ENCODE peak calls at places on chromosomes 4 and X, in ten cellular contexts. U is psoas muscle, A is endodermal cell, M is IMR-90, H is HFF-Myc, Z is upper lobe of right lung, E is right lobe of liver, V is choroid plexus epithelial cell, I is right atrium auricular region, N is HL-60. T is an unnamed sample.
A peak's percentile ranks its signal among the peaks of the same experiment; 100 is the strongest.

GRCh38 chrX:53481816-53482485 is 47.8 kb upstream of the HSD17B10 start:
- DNase-seq in A (peak; percentile 84), E (no peak), Z (peak; percentile 57), H (peak; percentile 19), M (peak; percentile 69), I (peak; percentile 58), U (no peak), N (peak; percentile 73), V (peak; percentile 76), T (no peak)

GRCh38 chr4:110211007-110211769 is 12.8 kb upstream of the ELOVL6 start:
- DNase-seq in E (no peak), M (peak; percentile 63), I (no peak), N (no peak), Z (no peak), U (no peak), A (no peak), V (peak; percentile 77), H (no peak), T (no peak)

GRCh38 chr4:151012836-151013235 is 2.2 kb downstream of the LRBA start:
- DNase-seq in N (no peak), U (no peak), I (no peak), Z (no peak), V (no peak), A (peak; percentile 71), H (no peak), M (no peak), E (no peak), T (no peak)

GRCh38 chr4:2084316-2084715 is 25.2 kb downstream of the NAT8L start:
- DNase-seq in A (peak; percentile 33), I (no peak), U (no peak), E (no peak), M (peak; percentile 2), H (no peak), V (no peak), N (no peak), Z (peak; percentile 57), T (no peak)

GRCh38 chr4:8010618-8011017 is 71.0 kb upstream of the AFAP1 start:
- DNase-seq in Z (no peak), A (no peak), H (peak; percentile 6), N (no peak), M (peak; percentile 57), U (peak; percentile 65), I (no peak), V (peak; percentile 35), E (no peak), T (peak; percentile 22)

GRCh38 chrX:111634823-111635410 is 46.1 kb upstream of the ALG13 start:
- DNase-seq in U (no peak), Z (no peak), N (no peak), A (no peak), V (peak; percentile 5), I (no peak), M (no peak), H (no peak), E (no peak), T (no peak)

GRCh38 chr4:84920591-84920990 is 45.9 kb downstream of the WDFY3 start:
- DNase-seq in A (no peak), E (no peak), U (no peak), V (peak; percentile 64), H (no peak), M (peak; percentile 78), Z (no peak), N (no peak), I (no peak), T (peak; percentile 58)

GRCh38 chrX:136065044-136065671 is 79.9 kb downstream of the SLC9A6 start:
- DNase-seq in U (peak; percentile 65), A (no peak), N (peak; percentile 41), H (no peak), I (no peak), E (peak; percentile 24), V (peak; percentile 93), Z (no peak), M (peak; percentile 47), T (peak; percentile 85)

GRCh38 chr4:2827071-2827873 is 16.4 kb upstream of the ADD1 start:
- DNase-seq in U (peak; percentile 39), A (no peak), M (no peak), Z (no peak), E (no peak), H (no peak), I (no peak), V (no peak), N (no peak), T (no peak)

GRCh38 chr4:1337376-1337831 is 9.6 kb upstream of the UVSSA start:
- DNase-seq in H (no peak), A (no peak), N (no peak), E (peak; percentile 41), I (no peak), U (no peak), Z (no peak), M (peak; percentile 51), V (no peak), T (no peak)

GRCh38 chr4:985123-985830 is 1.6 kb upstream of the IDUA start:
- DNase-seq in N (no peak), M (no peak), E (peak; percentile 87), I (peak; percentile 76), U (peak; percentile 77), A (peak; percentile 92), V (peak; percentile 29), Z (peak; percentile 94), H (no peak), T (no peak)

GRCh38 chr4:72846280-72847111 is 223.0 kb downstream of the COX18 start:
- DNase-seq in A (peak; percentile 86), V (peak; percentile 70), Z (no peak), I (no peak), U (no peak), E (no peak), M (no peak), N (peak; percentile 88), H (no peak), T (no peak)

GRCh38 chrX:56728321-56728720 is 722 bp upstream of the NBDY start:
- DNase-seq in M (no peak), V (peak; percentile 34), I (no peak), U (no peak), H (no peak), N (no peak), A (no peak), E (no peak), Z (no peak), T (no peak)

GRCh38 chr4:185358514-185359433 is 37.0 kb downstream of the LRP2BP start:
- DNase-seq in M (peak; percentile 75), Z (no peak), U (no peak), E (no peak), I (no peak), H (no peak), A (no peak), N (no peak), V (peak; percentile 95), T (no peak)

GRCh38 chr4:182478475-182478874 is 235.3 kb downstream of the TENM3 start:
- DNase-seq in A (no peak), E (no peak), V (peak; percentile 72), Z (no peak), I (no peak), M (peak; percentile 59), N (no peak), U (no peak), H (peak; percentile 9), T (no peak)

DNA sequence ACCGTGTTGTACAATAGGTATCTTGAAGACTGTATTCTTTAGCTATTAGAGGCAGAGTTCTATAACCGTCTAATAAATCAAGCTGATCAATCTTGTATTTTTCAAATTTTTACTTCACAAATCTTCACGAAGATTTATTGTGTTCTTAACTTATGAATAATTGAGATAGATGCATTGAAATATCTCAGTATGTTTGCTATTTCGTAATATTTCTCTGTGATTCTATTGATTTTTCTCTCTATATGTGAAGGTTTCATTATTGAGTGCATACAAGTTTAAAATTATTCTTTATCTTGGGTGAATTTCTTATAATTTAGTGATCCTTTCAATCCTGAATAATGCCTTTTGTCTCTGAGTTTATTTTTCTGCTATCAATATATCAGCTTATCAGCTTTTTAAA is 19.8 kb upstream of the SHISA3 start:
- DNase-seq in U (no peak), A (no peak), E (no peak), V (no peak), N (no peak), M (no peak), I (no peak), Z (no peak), H (no peak), T (no peak)
- H3K4me3 ChIP-seq in U (no peak overlapping the region), A (no peak overlapping the region), E (no peak overlapping the region), V (no peak overlapping the region), N (no peak overlapping the region), M (no peak overlapping the region), I (no peak overlapping the region), Z (no peak overlapping the region), H (no peak overlapping the region), T (no peak overlapping the region)

DNA sequence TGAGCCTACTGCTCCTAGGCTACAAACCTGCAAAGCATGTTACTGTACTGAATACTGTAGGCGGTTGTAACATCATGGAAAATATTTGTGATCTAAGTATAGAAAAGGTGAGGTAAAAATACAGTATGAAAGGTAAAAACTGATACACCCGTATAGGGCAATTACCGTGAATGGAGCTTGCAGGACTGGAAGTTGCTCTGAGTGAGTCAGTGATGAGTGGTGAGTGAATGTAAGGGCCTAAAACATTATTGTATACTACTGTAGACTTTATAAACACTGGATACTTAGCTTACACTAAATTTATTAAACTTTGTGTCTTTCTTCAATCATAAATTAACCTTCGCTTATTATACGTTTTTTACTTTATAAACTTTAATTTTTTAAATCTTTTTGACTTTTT is 3.7 kb downstream of the KIF4A start:
- DNase-seq in E (no peak), Z (no peak), V (no peak), I (no peak), M (peak; percentile 66), N (no peak), H (no peak), U (no peak), A (no peak), T (no peak)
- H3K4me3 ChIP-seq in E (no peak overlapping the region), Z (no peak overlapping the region), V (no peak overlapping the region), I (no peak overlapping the region), M (no peak overlapping the region), N (no peak overlapping the region), H (no peak overlapping the region), U (no peak overlapping the region), A (no peak overlapping the region), T (no peak overlapping the region)

GRCh38 chr4:6472387-6473263 is at the start of gene PPP2R2C:
- DNase-seq in A (peak; percentile 81), U (no peak), M (no peak), V (no peak), E (no peak), Z (peak; percentile 34), N (no peak), I (peak; percentile 13), H (no peak), T (no peak)
- H3K4me3 ChIP-seq in A (peak within 1 kb of the TSS; percentile 61), U (peak within 1 kb of the TSS; percentile 63), M (no peak within 1 kb of the TSS), V (no peak within 1 kb of the TSS), E (no peak within 1 kb of the TSS), Z (no peak within 1 kb of the TSS), N (no peak within 1 kb of the TSS), I (peak within 1 kb of the TSS; percentile 54), H (no peak within 1 kb of the TSS), T (no peak within 1 kb of the TSS)

GRCh38 chr4:29540439-29541102 is 1179.6 kb upstream of the PCDH7 start:
- DNase-seq in H (no peak), Z (no peak), N (no peak), V (no peak), M (peak; percentile 36), A (no peak), U (no peak), E (no peak), I (no peak), T (no peak)

GRCh38 chr4:29541757-29542156 is 1178.4 kb upstream of the PCDH7 start:
- DNase-seq in N (no peak), I (no peak), M (no peak), Z (no peak), E (no peak), V (no peak), U (no peak), A (no peak), H (no peak), T (no peak)

GRCh38 chr4:29536745-29537144 is 1183.4 kb upstream of the PCDH7 start:
- DNase-seq in I (no peak), H (no peak), Z (no peak), M (no peak), A (no peak), N (no peak), U (no peak), V (no peak), E (no peak), T (no peak)

GRCh38 chr4:29539226-29539625 is 1180.9 kb upstream of the PCDH7 start:
- DNase-seq in A (no peak), N (no peak), E (no peak), V (no peak), Z (no peak), H (no peak), M (peak; percentile 20), I (no peak), U (no peak), T (peak; percentile 41)
- H3K4me3 ChIP-seq in A (no peak overlapping the region), N (no peak overlapping the region), E (no peak overlapping the region), V (no peak overlapping the region), Z (no peak overlapping the region), H (no peak overlapping the region), M (no peak overlapping the region), I (no peak overlapping the region), U (no peak overlapping the region), T (no peak overlapping the region)

T was measured in skeletal muscle cell.